ENCODE peak calls at places on chromosomes 13 and 19, in seven cellular contexts. O is small intestine; W is thoracic aorta; Z is activated gamma-delta T cell treated with anti-CD3 and anti-CD28 coated beads, Interleukin-2, amount 50 U/mL, for 16 hours; M is foreskin fibroblast; L is Calu3; S is immature natural killer cell. N is an unnamed sample.
A peak's percentile ranks its signal among the peaks of the same experiment; 100 is the strongest.

GRCh38 chr19:41501854-41502253 is 58.9 kb downstream of the ERICH4 start:
- DNase-seq in O (no peak), W (no peak), Z (no peak), M (no peak), L (peak; percentile 42), S (no peak), N (no peak)

GRCh38 chr13:80083516-80084085 is 257.3 kb downstream of the SPRY2 start:
- DNase-seq in O (no peak), W (no peak), Z (no peak), M (peak; percentile 46), L (no peak), S (no peak), N (no peak)

GRCh38 chr13:59450218-59450617 is 713.5 kb downstream of the DIAPH3 start:
- DNase-seq in O (no peak), W (no peak), Z (no peak), M (no peak), L (no peak), S (no peak), N (no peak)

GRCh38 chr13:112486386-112487126 is 101.4 kb downstream of the TUBGCP3 start:
- DNase-seq in O (no peak), W (no peak), Z (no peak), M (peak; percentile 79), L (no peak), S (no peak), N (no peak)

GRCh38 chr19:5774921-5775320 is 9.6 kb downstream of the PRR22 start:
- DNase-seq in O (no peak), W (no peak), Z (no peak), M (peak; percentile 61), L (no peak), S (no peak), N (no peak)

GRCh38 chr19:17794731-17795494 is at the start of gene B3GNT3:
- DNase-seq in O (peak; percentile 97), W (no peak), Z (no peak), M (peak; percentile 52), L (peak; percentile 94), S (no peak), N (peak; percentile 24)

GRCh38 chr19:48596237-48596636 is 10.3 kb upstream of the SPACA4 start:
- DNase-seq in O (no peak), W (no peak), Z (no peak), M (no peak), L (no peak), S (no peak), N (no peak)

GRCh38 chr13:107576430-107576829 is 638.9 kb downstream of the LIG4 start:
- DNase-seq in O (no peak), W (no peak), Z (no peak), M (no peak), L (no peak), S (no peak), N (no peak)

GRCh38 chr19:4345656-4346383 is 2.5 kb downstream of the MPND start:
- DNase-seq in O (peak; percentile 67), W (no peak), Z (no peak), M (no peak), L (no peak), S (no peak), N (no peak)

GRCh38 chr19:40693150-40693788 is 2.8 kb upstream of the NUMBL start:
- DNase-seq in O (no peak), W (no peak), Z (no peak), M (no peak), L (no peak), S (no peak), N (no peak)

GRCh38 chr19:4295972-4296771 is 6.0 kb downstream of the TMIGD2 start:
- DNase-seq in O (peak; percentile 21), W (no peak), Z (no peak), M (peak; percentile 22), L (no peak), S (no peak), N (no peak)

GRCh38 chr19:1355258-1355973 is 28.3 kb upstream of the NDUFS7 start:
- DNase-seq in O (no peak), W (no peak), Z (no peak), M (peak; percentile 38), L (no peak), S (no peak), N (no peak)

N was measured in breast epithelium.